ENCODE peak calls at places on chromosomes 4 and X, in four cellular contexts. H, M, A and S are unnamed samples.

GRCh38 chrX:107565916-107566602 is 62.3 kb upstream of the PRPS1 start:
- DNase-seq in M (no peak), H (no peak), A (no peak), S (no peak)

GRCh38 chr4:15930314-15930713 is 8.2 kb downstream of the FGFBP1 start:
- DNase-seq in H (no peak), A (no peak), M (no peak), S (no peak)

GRCh38 chr4:4852591-4853362 is 6.7 kb upstream of the MSX1 start:
- DNase-seq in A (peak), M (peak), H (no peak), S (no peak)

GRCh38 chrX:15493118-15494082 is at the start of gene PIR:
- DNase-seq in H (peak), M (peak), A (peak), S (peak)

GRCh38 chr4:82360298-82361177 is 13.3 kb downstream of the HNRNPD start:
- DNase-seq in H (no peak), M (peak), A (no peak), S (no peak)

GRCh38 chr4:64821612-64822011 is 412.4 kb upstream of the TECRL start:
- DNase-seq in M (no peak), A (no peak), H (no peak), S (no peak)

GRCh38 chrX:13716905-13717304 is 17.5 kb downstream of the TRAPPC2 start:
- DNase-seq in M (no peak), H (no peak), A (no peak), S (no peak)

GRCh38 chr4:85406185-85406584 is 68.8 kb upstream of the ARHGAP24 start:
- DNase-seq in A (no peak), M (no peak), H (no peak), S (no peak)

GRCh38 chrX:122878269-122878668 is 305.8 kb upstream of the GRIA3 start:
- DNase-seq in A (no peak), H (no peak), M (no peak), S (no peak)

GRCh38 chr4:55553442-55553841 is 6.7 kb upstream of the CLOCK start:
- DNase-seq in M (no peak), A (peak), H (no peak), S (peak)

GRCh38 chr4:183304067-183304466 is 16.0 kb downstream of the CLDN22 start:
- DNase-seq in A (no peak), M (no peak), H (no peak), S (no peak)

GRCh38 chr4:185504098-185505047 is 30.9 kb downstream of the PDLIM3 start:
- DNase-seq in H (peak), A (peak), M (no peak), S (peak)

GRCh38 chrX:86121916-86122315 is 26.3 kb upstream of the DACH2 start:
- DNase-seq in M (no peak), H (no peak), A (no peak), S (no peak)

GRCh38 chrX:1593286-1594271 is 2.2 kb downstream of the AKAP17A start:
- DNase-seq in H (no peak), M (no peak), A (no peak), S (no peak)

GRCh38 chr4:90825849-90826248 is 698.7 kb downstream of the CCSER1 start:
- DNase-seq in H (no peak), A (no peak), M (no peak), S (no peak)

GRCh38 chrX:15055146-15055930 is 182.1 kb downstream of the MOSPD2 start:
- DNase-seq in M (no peak), A (no peak), H (no peak), S (no peak)

GRCh38 chr4:56410247-56410646 is 23.0 kb upstream of the AASDH start:
- DNase-seq in A (peak), M (peak), H (no peak), S (no peak)

GRCh38 chrX:22097295-22097694 is 65.2 kb downstream of the PHEX start:
- DNase-seq in A (peak), H (no peak), M (no peak), S (no peak)